ENCODE peak calls at places on chromosomes 5 and 9, in six cellular contexts. J is activated T-helper 1 cell treated with anti-CD3 and anti-CD28 coated beads, Interleukin-2, amount 50 U/mL, for 16 hours; R is substantia nigra; O is GM19239; Z is hippocampal formation; E is HFFc6. U is an unnamed sample.
A peak's percentile ranks its signal among the peaks of the same experiment; 100 is the strongest.

GRCh38 chr9:75626860-75627259 is 263.6 kb upstream of the PCSK5 start:
- DNase-seq in R (no peak), Z (no peak), J (no peak), O (no peak), E (no peak), U (no peak)

GRCh38 chr9:123063172-123063508 is 29.7 kb downstream of the GPR21 start:
- DNase-seq in J (no peak), R (no peak), Z (no peak), O (no peak), E (peak; percentile 68), U (no peak)

GRCh38 chr9:98726735-98727134 is 18.0 kb upstream of the GABBR2 start:
- DNase-seq in R (no peak), J (no peak), E (peak; percentile 41), O (no peak), Z (peak; percentile 67), U (no peak)

GRCh38 chr5:10400834-10401233 is 40.8 kb upstream of the ROPN1L start:
- DNase-seq in E (no peak), O (no peak), J (no peak), Z (no peak), R (no peak), U (no peak)

GRCh38 chr9:121637441-121638222 is 13.8 kb upstream of the DAB2IP start:
- DNase-seq in Z (peak; percentile 83), O (no peak), J (no peak), R (peak; percentile 75), E (no peak), U (no peak)

GRCh38 chr5:146284016-146284415 is 54.6 kb upstream of the POU4F3 start:
- DNase-seq in O (no peak), J (no peak), R (no peak), Z (no peak), E (no peak), U (no peak)

GRCh38 chr5:135651156-135651555 is 72.4 kb upstream of the CXCL14 start:
- DNase-seq in O (no peak), E (peak; percentile 6), Z (no peak), R (no peak), J (no peak), U (no peak)

GRCh38 chr9:27118916-27119315 is 9.9 kb downstream of the TEK start:
- DNase-seq in O (no peak), J (no peak), E (peak; percentile 59), Z (no peak), R (no peak), U (no peak)

GRCh38 chr5:152246401-152246800 is 158.7 kb downstream of the NMUR2 start:
- DNase-seq in J (no peak), O (no peak), R (no peak), Z (no peak), E (no peak), U (no peak)

GRCh38 chr5:171308453-171309275 is at the start of gene TLX3:
- DNase-seq in J (no peak), E (no peak), O (no peak), R (no peak), Z (no peak), U (no peak)

GRCh38 chr9:27537027-27537435 is 7.4 kb upstream of the MOB3B start:
- DNase-seq in R (no peak), E (no peak), J (no peak), Z (no peak), O (no peak), U (no peak)

GRCh38 chr5:96826071-96826470 is 18.3 kb upstream of the ERAP1 start:
- DNase-seq in R (no peak), O (no peak), E (no peak), J (no peak), Z (no peak), U (no peak)

GRCh38 chr9:22990349-22990748 is 543.7 kb downstream of the DMRTA1 start:
- DNase-seq in J (no peak), Z (no peak), R (no peak), E (no peak), O (no peak), U (no peak)

GRCh38 chr5:176886336-176887251 is 12.6 kb downstream of the HK3 start:
- DNase-seq in J (no peak), E (no peak), R (no peak), Z (no peak), O (no peak), U (no peak)

GRCh38 chr5:58459276-58459859 is 518 bp downstream of the PLK2 start:
- DNase-seq in J (no peak), O (no peak), E (peak; percentile 30), Z (no peak), R (no peak), U (peak; percentile 23)

GRCh38 chr5:103601314-103601713 is 38.7 kb upstream of the NUDT12 start:
- DNase-seq in Z (no peak), E (no peak), R (no peak), O (no peak), J (no peak), U (no peak)

GRCh38 chr5:174596429-174596828 is 128.0 kb upstream of the MSX2 start:
- DNase-seq in Z (no peak), J (no peak), E (no peak), O (no peak), R (no peak), U (no peak)

GRCh38 chr9:80650964-80651555 is 1038.3 kb downstream of the TLE1 start:
- DNase-seq in O (no peak), R (no peak), Z (no peak), E (no peak), J (no peak), U (no peak)

GRCh38 chr5:63125862-63126261 is 547.2 kb downstream of the LRRC70 start:
- DNase-seq in E (peak; percentile 0), R (no peak), O (no peak), J (no peak), Z (peak; percentile 25), U (no peak)

GRCh38 chr9:77673912-77674791 is 26.0 kb upstream of the GNA14 start:
- DNase-seq in O (no peak), J (no peak), Z (no peak), R (no peak), E (no peak), U (no peak)

GRCh38 chr9:69891696-69892095 is 71.1 kb downstream of the CFAP95 start:
- DNase-seq in O (no peak), Z (no peak), E (no peak), R (no peak), J (no peak), U (no peak)

GRCh38 chr9:97651646-97652045 is 18.0 kb downstream of the NCBP1 start:
- DNase-seq in Z (no peak), E (no peak), R (no peak), O (no peak), J (no peak), U (no peak)

GRCh38 chr5:170463426-170463825 is 40.4 kb upstream of the KCNIP1 start:
- DNase-seq in R (no peak), J (no peak), E (no peak), O (no peak), Z (no peak), U (no peak)